ENCODE peak calls at places on chromosomes 7 and 10, in six cellular contexts. Q is lower lobe of right lung, R is IMR-90, M is Peyer's patch, G is PC-3, B is fibroblast of lung. I is an unnamed sample. For H3K4me1, the result is how much of the 10 kb centered on the place peaks cover.

GRCh38 chr7:30348083-30348560 is 63.7 kb downstream of the ZNRF2 start:
- DNase-seq in Q (no peak), R (peak), M (peak), G (peak), B (peak), I (peak)

GRCh38 chr10:132868995-132869394 is 73.4 kb downstream of the CFAP46 start:
- DNase-seq in Q (peak), R (no peak), M (no peak), G (no peak), B (no peak), I (no peak)

GRCh38 chr7:137981175-137981574 is 20.7 kb downstream of the CREB3L2 start:
- DNase-seq in Q (no peak), R (no peak), M (no peak), G (peak), B (no peak), I (no peak)

GRCh38 chr10:103476046-103476768 is 2.8 kb downstream of the CALHM3 start:
- DNase-seq in Q (no peak), R (no peak), M (no peak), G (no peak), B (peak), I (no peak)

GRCh38 chr7:75686551-75686950 is 52.2 kb downstream of the HIP1 start:
- DNase-seq in Q (no peak), R (no peak), M (no peak), G (no peak), B (no peak), I (no peak)

GRCh38 chr10:60827791-60828488 is 49.7 kb downstream of the CDK1 start:
- DNase-seq in Q (no peak), R (peak), M (no peak), G (peak), B (no peak), I (peak)

GRCh38 chr10:79100761-79101160 is 32.0 kb downstream of the ZMIZ1 start:
- DNase-seq in Q (no peak), R (no peak), M (no peak), G (no peak), B (no peak), I (no peak)

GRCh38 chr10:73889014-73889413 is 14.7 kb upstream of the CAMK2G start:
- DNase-seq in Q (peak), R (peak), M (peak), G (peak), B (peak), I (peak)

GRCh38 chr7:35613150-35613549 is 81.8 kb downstream of the HERPUD2 start:
- DNase-seq in Q (no peak), R (peak), M (no peak), G (no peak), B (no peak), I (no peak)

GRCh38 chr10:4639960-4640359 is 186.0 kb upstream of the AKR1E2 start:
- DNase-seq in Q (no peak), R (no peak), M (no peak), G (no peak), B (no peak), I (no peak)

GRCh38 chr10:8297951-8298350 is 243.5 kb downstream of the GATA3 start:
- DNase-seq in Q (no peak), R (no peak), M (no peak), G (no peak), B (no peak), I (no peak)

GRCh38 chr7:17299477-17299991 is 1.1 kb downstream of the AHR start:
- DNase-seq in Q (no peak), R (peak), M (peak), G (peak), B (peak), I (peak)

GRCh38 chr10:49053053-49053997 is 62.0 kb downstream of the VSTM4 start:
- DNase-seq in Q (peak), R (no peak), M (no peak), G (no peak), B (no peak), I (no peak)

GRCh38 chr7:123811056-123811455 is 33.9 kb upstream of the HYAL4 start:
- DNase-seq in Q (no peak), R (no peak), M (no peak), G (no peak), B (peak), I (peak)

GRCh38 chr10:122490268-122490667 is 28.9 kb downstream of the HTRA1 start:
- DNase-seq in Q (no peak), R (peak), M (no peak), G (peak), B (peak), I (no peak)

GRCh38 chr10:3537518-3537917 is 247.5 kb downstream of the KLF6 start:
- DNase-seq in Q (no peak), R (no peak), M (no peak), G (no peak), B (no peak), I (no peak)

GRCh38 chr7:137669706-137670105 is 177.1 kb downstream of the DGKI start:
- DNase-seq in Q (no peak), R (peak), M (no peak), G (no peak), B (no peak), I (no peak)

GRCh38 chr10:14052926-14053325 is 277.8 kb downstream of the FRMD4A start:
- DNase-seq in Q (no peak), R (no peak), M (no peak), G (peak), B (no peak), I (no peak)

GRCh38 chr10:44908936-44909335 is 2.2 kb upstream of the TMEM72 start:
- DNase-seq in Q (no peak), R (no peak), M (no peak), G (no peak), B (no peak), I (no peak)

GRCh38 chr7:157635148-157635500 is 298.3 kb downstream of the DNAJB6 start:
- DNase-seq in Q (no peak), R (no peak), M (no peak), G (no peak), B (no peak), I (no peak)

GRCh38 chr7:26399309-26399610 is 107.6 kb downstream of the SNX10 start:
- DNase-seq in Q (peak), R (peak), M (no peak), G (peak), B (peak), I (no peak)

GRCh38 chr7:26399747-26400146 is 108.1 kb downstream of the SNX10 start:
- DNase-seq in Q (no peak), R (no peak), M (no peak), G (no peak), B (no peak), I (no peak)

GRCh38 chr7:26397326-26397725 is 105.7 kb downstream of the SNX10 start:
- DNase-seq in Q (no peak), R (no peak), M (no peak), G (no peak), B (no peak), I (no peak)

GRCh38 chr7:26398436-26399308 is 107.0 kb downstream of the SNX10 start:
- DNase-seq in Q (peak), R (peak), M (peak), G (peak), B (peak), I (peak)

DNA sequence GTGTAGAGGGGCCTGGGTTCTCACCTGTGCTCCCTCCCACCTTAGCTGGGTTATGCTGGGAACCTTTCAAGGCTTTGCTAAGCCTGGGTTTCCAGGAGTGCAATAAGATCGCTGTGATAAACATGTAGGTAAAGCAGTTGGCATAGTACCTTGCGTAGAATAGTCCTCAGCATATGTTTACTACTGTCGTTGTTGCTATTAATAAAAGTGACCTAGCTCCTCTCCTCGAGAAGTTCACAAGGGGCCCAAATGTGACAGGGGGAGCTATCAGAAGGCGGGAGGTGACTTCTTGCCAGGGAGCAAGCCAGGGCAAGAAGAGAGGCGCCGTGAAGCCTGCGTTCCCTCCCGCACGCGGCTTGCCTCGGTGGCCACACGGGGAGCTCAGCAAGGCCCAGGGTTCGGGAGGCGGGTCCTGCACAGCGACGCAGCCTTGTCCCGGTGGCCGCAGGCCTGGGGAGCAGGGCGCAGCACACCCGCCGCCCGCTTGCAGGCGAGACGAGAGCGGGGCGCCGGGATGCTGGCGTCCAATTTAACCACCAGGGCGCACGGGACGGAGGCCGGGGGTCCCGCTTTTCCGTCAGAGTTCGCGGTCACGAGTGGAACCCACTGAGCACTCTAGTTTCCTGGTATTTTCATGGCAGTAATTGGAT is 106.2 kb downstream of the SNX10 start:
- DNase-seq in Q (no peak), R (no peak), M (peak), G (peak), B (peak), I (no peak)
- TF ChIP-seq CTCF in Q (no peak), R (no peak), M (no peak), G (no peak), B (no peak), I (no peak)

DNA sequence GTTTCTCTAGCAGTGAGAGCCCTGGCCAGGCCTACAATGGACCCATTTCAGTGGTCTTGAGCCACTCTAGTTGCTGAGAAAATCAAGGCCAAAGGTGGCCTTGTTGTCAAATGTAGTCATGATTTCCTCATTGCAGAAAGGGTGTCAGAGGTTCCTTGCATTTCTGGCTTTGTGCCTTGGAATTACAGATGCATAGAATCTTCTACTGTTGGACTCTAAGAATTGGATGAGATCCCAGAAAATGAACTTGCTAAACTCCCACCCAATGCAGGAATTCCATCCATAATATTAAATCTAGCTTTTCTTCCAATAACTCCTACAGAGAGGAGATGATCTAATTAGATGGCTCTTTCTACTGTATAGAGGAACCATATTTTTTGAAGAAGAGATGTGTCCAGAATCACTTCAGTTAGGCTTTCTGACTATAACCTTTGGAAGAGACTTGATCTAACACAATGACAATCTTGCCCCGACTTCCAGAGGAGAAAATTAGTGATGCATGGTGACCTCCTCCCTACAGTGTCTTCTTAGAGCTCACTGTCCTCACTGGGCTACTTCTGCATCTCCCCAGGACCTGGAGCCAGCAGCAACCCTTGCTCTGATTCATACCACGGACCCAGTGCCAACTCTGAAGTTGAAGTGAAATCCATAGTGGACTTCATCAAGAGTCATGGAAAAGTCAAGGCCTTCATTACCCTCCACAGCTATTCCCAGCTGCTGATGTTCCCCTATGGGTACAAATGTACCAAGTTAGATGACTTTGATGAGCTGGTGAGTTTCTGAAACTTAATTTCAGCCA is 12.4 kb downstream of the CPA2 start:
- DNase-seq in Q (no peak), R (peak), M (no peak), G (peak), B (peak), I (no peak)
- H3K27ac ChIP-seq in Q (no peak), R (peak), M (no peak), G (no peak), B (no peak), I (no peak)

GRCh38 chr10:11286261-11286989 is 268.8 kb downstream of the CELF2 start:
- DNase-seq in Q (no peak), R (no peak), M (no peak), G (no peak), B (no peak), I (no peak)

GRCh38 chr10:11282156-11282555 is 264.5 kb downstream of the CELF2 start:
- DNase-seq in Q (no peak), R (no peak), M (no peak), G (no peak), B (no peak), I (no peak)

GRCh38 chr10:11285171-11285570 is 267.5 kb downstream of the CELF2 start:
- DNase-seq in Q (no peak), R (no peak), M (no peak), G (no peak), B (no peak), I (no peak)

GRCh38 chr10:11282661-11283060 is 265.0 kb downstream of the CELF2 start:
- DNase-seq in Q (no peak), R (no peak), M (no peak), G (no peak), B (no peak), I (no peak)

GRCh38 chr10:11284291-11285085 is 266.8 kb downstream of the CELF2 start:
- DNase-seq in Q (no peak), R (no peak), M (no peak), G (no peak), B (no peak), I (no peak)
- H3K4me1 ChIP-seq in Q (under half), R (under half), M (under half), G (under half), B (under half), I (under half)

GRCh38 chr10:100707261-100707848 is 38.0 kb upstream of the PAX2 start:
- DNase-seq in Q (no peak), R (no peak), M (no peak), G (no peak), B (no peak), I (no peak)

GRCh38 chr10:100710151-100710871 is 35.1 kb upstream of the PAX2 start:
- DNase-seq in Q (no peak), R (no peak), M (no peak), G (no peak), B (no peak), I (no peak)

GRCh38 chr10:100709146-100709545 is 36.2 kb upstream of the PAX2 start:
- DNase-seq in Q (no peak), R (no peak), M (no peak), G (no peak), B (no peak), I (no peak)

GRCh38 chr10:100709655-100710054 is 35.7 kb upstream of the PAX2 start:
- DNase-seq in Q (no peak), R (no peak), M (no peak), G (no peak), B (no peak), I (no peak)

GRCh38 chr10:100705139-100705538 is 40.2 kb upstream of the PAX2 start:
- DNase-seq in Q (no peak), R (no peak), M (no peak), G (no peak), B (no peak), I (no peak)
- TF ChIP-seq CTCF in Q (no peak), R (no peak), M (no peak), G (no peak), B (no peak), I (no peak)

DNA sequence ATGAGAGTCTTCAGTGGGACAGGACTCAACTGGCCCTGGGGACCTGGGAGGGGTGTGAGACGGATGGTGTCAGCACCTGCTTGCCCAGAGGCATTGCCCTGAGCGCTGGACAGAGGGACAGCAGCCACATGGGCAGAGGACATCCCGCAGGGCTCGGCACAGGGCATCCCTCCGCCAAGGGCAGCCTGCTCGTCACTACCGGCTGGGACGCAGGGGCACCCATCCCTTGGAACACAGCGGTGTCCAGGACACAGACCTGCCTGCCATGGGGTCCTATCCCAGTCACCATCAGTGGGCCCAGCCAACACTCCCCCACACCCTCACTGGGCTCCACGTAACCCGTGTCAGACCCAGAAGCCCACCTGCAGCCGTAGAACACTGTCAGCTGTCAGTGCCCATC is 109.3 kb downstream of the LARP4B start:
- DNase-seq in Q (no peak), R (no peak), M (no peak), G (no peak), B (no peak), I (no peak)
- H3K27ac ChIP-seq in Q (no peak), R (no peak), M (no peak), G (no peak), B (no peak), I (no peak)

GRCh38 chr10:6564367-6564766 is 15.7 kb downstream of the PRKCQ start:
- DNase-seq in Q (no peak), R (no peak), M (no peak), G (no peak), B (no peak), I (no peak)
- H3K4me1 ChIP-seq in Q (under half), R (under half), M (under half), G (under half), B (under half), I (under half)

I was measured in foreskin keratinocyte.